ENCODE peak calls at places on chromosomes 13 and 19, in six cellular contexts. One of them, this sample, is unnamed.

GRCh38 chr13:39111145-39111544 is 72.9 kb downstream of the NHLRC3 start:
- DNase-seq in suprapubic skin: no peak
- DNase-seq in H1: no peak
- DNase-seq in GM23338: no peak
- DNase-seq in esophagus muscularis mucosa: no peak
- DNase-seq in breast epithelium: no peak
- DNase-seq in this sample: no peak

GRCh38 chr19:9321338-9321737 is 2.6 kb upstream of the ZNF559 start:
- DNase-seq in H1: no peak
- DNase-seq in breast epithelium: no peak
- DNase-seq in esophagus muscularis mucosa: no peak
- DNase-seq in suprapubic skin: no peak
- DNase-seq in GM23338: no peak
- DNase-seq in this sample: no peak

GRCh38 chr19:6694147-6694815 is 24.3 kb upstream of the TNFSF14 start:
- DNase-seq in GM23338: peak; percentile 50
- DNase-seq in H1: no peak
- DNase-seq in breast epithelium: no peak
- DNase-seq in esophagus muscularis mucosa: no peak
- DNase-seq in suprapubic skin: no peak
- DNase-seq in this sample: no peak

GRCh38 chr19:38142176-38143035 is 81.6 kb downstream of the DPF1 start:
- DNase-seq in esophagus muscularis mucosa: no peak
- DNase-seq in breast epithelium: no peak
- DNase-seq in suprapubic skin: peak; percentile 84
- DNase-seq in GM23338: peak; percentile 92
- DNase-seq in H1: peak; percentile 85
- DNase-seq in this sample: peak; percentile 34

GRCh38 chr19:38209671-38210457 is 14.2 kb downstream of the DPF1 start:
- DNase-seq in GM23338: peak; percentile 82
- DNase-seq in breast epithelium: peak; percentile 73
- DNase-seq in esophagus muscularis mucosa: peak; percentile 95
- DNase-seq in H1: peak; percentile 77
- DNase-seq in suprapubic skin: peak; percentile 85
- DNase-seq in this sample: peak; percentile 49

GRCh38 chr19:11284535-11284934 is 11.4 kb upstream of the TSPAN16 start:
- DNase-seq in esophagus muscularis mucosa: no peak
- DNase-seq in GM23338: no peak
- DNase-seq in breast epithelium: no peak
- DNase-seq in H1: no peak
- DNase-seq in suprapubic skin: no peak
- DNase-seq in this sample: no peak

GRCh38 chr19:53553865-53554791 is 16.2 kb downstream of the ZNF331 start:
- DNase-seq in suprapubic skin: peak; percentile 94
- DNase-seq in breast epithelium: peak; percentile 87
- DNase-seq in esophagus muscularis mucosa: peak; percentile 94
- DNase-seq in H1: peak; percentile 47
- DNase-seq in GM23338: peak; percentile 78
- DNase-seq in this sample: peak; percentile 90

GRCh38 chr19:495440-496332 is 600 bp upstream of the MADCAM1 start:
- DNase-seq in GM23338: peak; percentile 78
- DNase-seq in breast epithelium: no peak
- DNase-seq in H1: peak; percentile 98
- DNase-seq in suprapubic skin: no peak
- DNase-seq in esophagus muscularis mucosa: no peak
- DNase-seq in this sample: no peak

GRCh38 chr13:112877976-112878955 is 90.7 kb upstream of the MCF2L start:
- DNase-seq in GM23338: no peak
- DNase-seq in breast epithelium: no peak
- DNase-seq in suprapubic skin: no peak
- DNase-seq in H1: no peak
- DNase-seq in esophagus muscularis mucosa: no peak
- DNase-seq in this sample: no peak

GRCh38 chr13:29937836-29938235 is 87.4 kb upstream of the UBL3 start:
- DNase-seq in esophagus muscularis mucosa: no peak
- DNase-seq in GM23338: peak; percentile 42
- DNase-seq in H1: no peak
- DNase-seq in breast epithelium: no peak
- DNase-seq in suprapubic skin: no peak
- DNase-seq in this sample: no peak

GRCh38 chr13:24851546-24851945 is 87.6 kb downstream of the RNF17 start:
- DNase-seq in suprapubic skin: no peak
- DNase-seq in esophagus muscularis mucosa: no peak
- DNase-seq in H1: no peak
- DNase-seq in GM23338: no peak
- DNase-seq in breast epithelium: no peak
- DNase-seq in this sample: no peak

GRCh38 chr19:10915511-10916091 is 12.8 kb downstream of the YIPF2 start:
- DNase-seq in esophagus muscularis mucosa: no peak
- DNase-seq in GM23338: no peak
- DNase-seq in breast epithelium: no peak
- DNase-seq in H1: no peak
- DNase-seq in suprapubic skin: peak; percentile 90
- DNase-seq in this sample: peak; percentile 38

GRCh38 chr19:38714354-38714778 is 29.9 kb downstream of the CAPN12 start:
- DNase-seq in breast epithelium: no peak
- DNase-seq in esophagus muscularis mucosa: no peak
- DNase-seq in suprapubic skin: no peak
- DNase-seq in GM23338: no peak
- DNase-seq in H1: no peak
- DNase-seq in this sample: peak; percentile 83

GRCh38 chr13:40613192-40613818 is 53.1 kb downstream of the FOXO1 start:
- DNase-seq in breast epithelium: no peak
- DNase-seq in H1: no peak
- DNase-seq in esophagus muscularis mucosa: peak; percentile 90
- DNase-seq in suprapubic skin: no peak
- DNase-seq in GM23338: no peak
- DNase-seq in this sample: peak; percentile 56

GRCh38 chr13:40401911-40402776 is 264.3 kb downstream of the FOXO1 start:
- DNase-seq in breast epithelium: peak; percentile 84
- DNase-seq in esophagus muscularis mucosa: peak; percentile 98
- DNase-seq in GM23338: no peak
- DNase-seq in H1: no peak
- DNase-seq in suprapubic skin: peak; percentile 97
- DNase-seq in this sample: peak; percentile 85

GRCh38 chr13:74886496-74886895 is 595.5 kb downstream of the TBC1D4 start:
- DNase-seq in GM23338: no peak
- DNase-seq in H1: no peak
- DNase-seq in suprapubic skin: no peak
- DNase-seq in breast epithelium: no peak
- DNase-seq in esophagus muscularis mucosa: no peak
- DNase-seq in this sample: no peak

GRCh38 chr13:27592865-27593264 is 27.5 kb downstream of the LNX2 start:
- DNase-seq in GM23338: no peak
- DNase-seq in breast epithelium: no peak
- DNase-seq in esophagus muscularis mucosa: no peak
- DNase-seq in H1: no peak
- DNase-seq in suprapubic skin: no peak
- DNase-seq in this sample: no peak

GRCh38 chr13:97261254-97262015 is 39.3 kb downstream of the MBNL2 start:
- DNase-seq in breast epithelium: no peak
- DNase-seq in esophagus muscularis mucosa: no peak
- DNase-seq in suprapubic skin: no peak
- DNase-seq in GM23338: no peak
- DNase-seq in H1: no peak
- DNase-seq in this sample: no peak

GRCh38 chr19:31066385-31066784 is 282.9 kb downstream of the TSHZ3 start:
- DNase-seq in suprapubic skin: no peak
- DNase-seq in H1: no peak
- DNase-seq in breast epithelium: no peak
- DNase-seq in GM23338: no peak
- DNase-seq in esophagus muscularis mucosa: no peak
- DNase-seq in this sample: no peak

GRCh38 chr13:98447881-98448641 is 128.8 kb downstream of the STK24 start:
- DNase-seq in H1: peak; percentile 85
- DNase-seq in suprapubic skin: no peak
- DNase-seq in esophagus muscularis mucosa: no peak
- DNase-seq in breast epithelium: no peak
- DNase-seq in GM23338: peak; percentile 95
- DNase-seq in this sample: no peak

GRCh38 chr19:42407085-42407815 is 17.2 kb upstream of the CNFN start:
- DNase-seq in GM23338: no peak
- DNase-seq in breast epithelium: no peak
- DNase-seq in suprapubic skin: no peak
- DNase-seq in H1: no peak
- DNase-seq in esophagus muscularis mucosa: no peak
- DNase-seq in this sample: no peak

GRCh38 chr19:52993342-52994178 is 20.2 kb upstream of the ERVV-1 start:
- DNase-seq in GM23338: peak; percentile 92
- DNase-seq in H1: peak; percentile 95
- DNase-seq in breast epithelium: peak; percentile 73
- DNase-seq in suprapubic skin: peak; percentile 91
- DNase-seq in esophagus muscularis mucosa: no peak
- DNase-seq in this sample: peak; percentile 85

GRCh38 chr19:32816555-32817099 is 52.9 kb downstream of the SLC7A9 start:
- DNase-seq in esophagus muscularis mucosa: no peak
- DNase-seq in H1: no peak
- DNase-seq in GM23338: peak; percentile 67
- DNase-seq in suprapubic skin: peak; percentile 29
- DNase-seq in breast epithelium: no peak
- DNase-seq in this sample: no peak

GRCh38 chr19:47106819-47107200 is 6.8 kb downstream of the ZC3H4 start:
- DNase-seq in H1: no peak
- DNase-seq in breast epithelium: no peak
- DNase-seq in esophagus muscularis mucosa: no peak
- DNase-seq in GM23338: no peak
- DNase-seq in suprapubic skin: no peak
- DNase-seq in this sample: no peak

GRCh38 chr19:1942078-1942933 is 1.3 kb downstream of the CSNK1G2 start:
- DNase-seq in GM23338: peak; percentile 93
- DNase-seq in H1: peak; percentile 85
- DNase-seq in breast epithelium: peak; percentile 76
- DNase-seq in suprapubic skin: peak; percentile 91
- DNase-seq in esophagus muscularis mucosa: peak; percentile 95
- DNase-seq in this sample: peak; percentile 75
- TF ChIP-seq POLR2AphosphoS5 in GM23338: peak; percentile 41
- TF ChIP-seq POLR2AphosphoS5 in H1: no peak
- TF ChIP-seq POLR2AphosphoS5 in breast epithelium: peak; percentile 47
- TF ChIP-seq POLR2AphosphoS5 in suprapubic skin: no peak
- TF ChIP-seq POLR2AphosphoS5 in esophagus muscularis mucosa: peak; percentile 74
- TF ChIP-seq POLR2AphosphoS5 in this sample: peak; percentile 59

DNA sequence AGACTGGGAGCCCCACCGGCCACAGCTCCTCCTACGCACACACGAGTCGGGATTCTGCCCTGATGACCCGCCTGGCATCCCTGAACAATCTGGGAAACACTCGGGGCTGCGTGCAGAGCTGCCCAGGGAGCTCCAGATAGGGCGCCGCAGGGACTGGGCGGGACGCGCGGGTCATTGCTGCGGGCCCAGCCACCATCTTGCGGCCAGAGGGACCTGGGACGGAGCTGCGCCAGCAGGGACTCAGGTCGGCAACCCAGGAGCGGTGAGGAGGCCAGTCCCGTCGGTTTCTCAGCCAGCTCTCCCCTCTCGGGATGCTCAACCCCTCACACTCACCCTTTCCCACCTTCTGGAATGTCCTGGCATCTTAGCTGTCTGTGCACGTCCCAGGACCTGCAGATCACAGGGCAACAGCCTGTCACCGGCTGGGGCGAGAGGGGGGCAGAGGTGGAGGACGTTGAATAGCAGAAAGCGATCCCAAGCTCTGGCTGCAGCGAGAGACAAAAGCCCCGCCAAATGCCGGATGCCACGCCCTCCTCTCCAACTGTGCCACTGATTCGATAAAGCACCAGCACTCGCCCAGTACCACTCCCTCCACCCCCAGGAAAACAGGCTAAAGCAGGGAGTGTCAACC is 20.4 kb upstream of the ZNF91 start:
- DNase-seq in esophagus muscularis mucosa: no peak
- DNase-seq in breast epithelium: no peak
- DNase-seq in suprapubic skin: no peak
- DNase-seq in GM23338: peak; percentile 97
- DNase-seq in H1: peak; percentile 89
- DNase-seq in this sample: no peak
- H3K4me3 ChIP-seq in esophagus muscularis mucosa: peak overlapping the region; percentile 54
- H3K4me3 ChIP-seq in breast epithelium: peak overlapping the region; percentile 45
- H3K4me3 ChIP-seq in suprapubic skin: peak overlapping the region; percentile 48
- H3K4me3 ChIP-seq in GM23338: peak overlapping the region; percentile 75
- H3K4me3 ChIP-seq in H1: peak overlapping the region; percentile 88
- H3K4me3 ChIP-seq in this sample: peak overlapping the region; percentile 36

DNA sequence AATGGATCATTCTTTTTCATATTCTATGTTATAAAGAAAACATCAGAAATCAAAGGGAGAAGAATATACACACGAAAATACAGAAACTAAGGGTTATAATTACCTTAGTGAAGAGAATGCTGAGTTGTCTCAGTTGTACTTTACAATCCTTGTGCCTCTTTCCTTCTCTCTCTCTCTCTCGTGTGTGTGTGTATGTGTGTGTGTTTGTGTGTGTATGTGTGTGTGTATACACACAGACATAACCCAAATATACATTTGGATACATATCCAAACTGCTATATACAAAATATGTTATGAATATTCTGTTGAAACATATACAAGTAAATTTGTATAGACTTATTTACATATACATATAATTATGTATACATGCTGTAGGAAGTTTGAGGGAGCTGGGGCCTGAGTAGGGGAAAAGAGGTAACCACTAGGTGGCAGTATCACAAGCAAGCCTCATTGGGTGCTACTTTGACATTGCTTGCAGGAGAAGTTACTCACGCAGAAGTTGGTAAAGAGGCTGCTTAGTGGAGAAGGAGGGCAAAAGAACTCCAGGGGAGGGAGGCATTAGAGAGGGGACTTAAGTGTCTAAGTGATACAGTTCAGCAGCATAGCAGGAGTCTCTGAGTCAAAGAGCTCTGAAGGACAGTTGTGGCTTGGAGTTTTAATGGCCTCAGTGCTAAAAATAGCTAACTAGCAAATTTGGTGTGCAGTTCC is 465.1 kb upstream of the PCDH20 start:
- DNase-seq in H1: no peak
- DNase-seq in breast epithelium: no peak
- DNase-seq in suprapubic skin: no peak
- DNase-seq in esophagus muscularis mucosa: no peak
- DNase-seq in GM23338: peak; percentile 84
- DNase-seq in this sample: peak; percentile 36
- TF ChIP-seq CTCF in H1: peak; percentile 72
- TF ChIP-seq CTCF in breast epithelium: no peak
- TF ChIP-seq CTCF in suprapubic skin: no peak
- TF ChIP-seq CTCF in esophagus muscularis mucosa: peak; percentile 22
- TF ChIP-seq CTCF in GM23338: peak; percentile 87
- TF ChIP-seq CTCF in this sample: no peak

DNA sequence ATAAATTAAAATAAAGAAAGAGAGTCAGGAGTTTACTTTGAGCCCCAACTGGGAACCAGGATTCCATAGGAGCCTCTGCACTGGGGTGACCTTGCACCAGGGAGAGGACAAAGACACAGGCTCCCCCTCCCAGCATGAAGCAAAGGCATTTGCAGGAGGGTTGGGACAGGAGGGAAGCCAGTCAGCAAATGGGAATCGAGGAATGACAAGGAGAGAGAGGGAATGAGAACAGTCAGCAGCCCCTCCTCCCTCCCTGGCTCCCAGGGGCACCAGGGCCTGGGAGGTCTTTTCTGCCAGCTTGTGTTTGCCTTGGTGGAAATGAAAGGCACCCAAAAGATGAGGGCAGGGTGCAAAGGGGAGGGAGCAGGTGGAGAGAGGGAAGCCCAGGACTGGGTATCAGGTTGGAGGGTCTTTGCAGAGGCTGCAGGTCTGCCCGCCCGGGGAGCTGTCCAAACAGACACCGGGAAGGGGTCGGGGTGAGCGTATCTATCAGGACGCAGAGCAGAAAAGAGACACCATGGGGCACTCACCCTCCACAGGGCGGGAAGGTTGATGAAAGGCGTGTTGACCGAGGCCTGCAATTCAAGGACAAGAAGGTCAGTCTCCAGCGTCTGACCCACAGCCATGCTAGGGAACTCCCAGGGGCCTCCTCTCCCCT is 3.8 kb downstream of the SBSN start:
- DNase-seq in breast epithelium: no peak
- DNase-seq in GM23338: peak; percentile 66
- DNase-seq in H1: no peak
- DNase-seq in esophagus muscularis mucosa: no peak
- DNase-seq in suprapubic skin: no peak
- DNase-seq in this sample: no peak
- TF ChIP-seq POLR2AphosphoS5 in breast epithelium: no peak
- TF ChIP-seq POLR2AphosphoS5 in GM23338: no peak
- TF ChIP-seq POLR2AphosphoS5 in H1: no peak
- TF ChIP-seq POLR2AphosphoS5 in esophagus muscularis mucosa: no peak
- TF ChIP-seq POLR2AphosphoS5 in suprapubic skin: no peak
- TF ChIP-seq POLR2AphosphoS5 in this sample: no peak

This sample was measured in stomach.